ENCODE peak calls at places on chromosomes 6 and 20, in ten cellular contexts. N, A, L, Z, O, E, H, S, J and Y are unnamed samples.

GRCh38 chr20:19968488-19969073 is 48.6 kb upstream of the NAA20 start:
- DNase-seq in N (no peak), A (no peak), L (no peak), Z (no peak), O (no peak), E (peak; percentile 87), H (peak; percentile 87), S (no peak), J (no peak), Y (no peak)

GRCh38 chr6:135128268-135128914 is 52.7 kb upstream of the MYB start:
- DNase-seq in N (no peak), A (no peak), L (no peak), Z (no peak), O (no peak), E (no peak), H (no peak), S (no peak), J (peak; percentile 55), Y (no peak)

GRCh38 chr20:1163653-1164052 is 21.1 kb downstream of the TMEM74B start:
- DNase-seq in N (no peak), A (no peak), L (no peak), Z (no peak), O (no peak), E (no peak), H (no peak), S (no peak), J (no peak), Y (no peak)

GRCh38 chr20:34771680-34772081 is 53.8 kb downstream of the NCOA6 start:
- DNase-seq in N (no peak), A (no peak), L (no peak), Z (no peak), O (no peak), E (no peak), H (no peak), S (peak; percentile 19), J (no peak), Y (no peak)

GRCh38 chr20:2814587-2815051 is at the start of gene C20orf141:
- DNase-seq in N (peak; percentile 100), A (peak; percentile 58), L (no peak), Z (peak; percentile 99), O (peak; percentile 33), E (no peak), H (no peak), S (peak; percentile 98), J (no peak), Y (no peak)

GRCh38 chr20:10696650-10697049 is 22.9 kb upstream of the JAG1 start:
- DNase-seq in N (no peak), A (no peak), L (peak; percentile 52), Z (no peak), O (peak; percentile 55), E (no peak), H (peak; percentile 87), S (no peak), J (no peak), Y (no peak)

GRCh38 chr6:101083533-101084172 is 202.5 kb upstream of the ASCC3 start:
- DNase-seq in N (no peak), A (no peak), L (no peak), Z (peak; percentile 77), O (no peak), E (no peak), H (no peak), S (no peak), J (no peak), Y (no peak)

GRCh38 chr6:143579703-143580102 is 68.2 kb upstream of the FUCA2 start:
- DNase-seq in N (peak; percentile 33), A (peak; percentile 66), L (no peak), Z (peak; percentile 67), O (no peak), E (no peak), H (no peak), S (no peak), J (no peak), Y (no peak)

GRCh38 chr6:69090132-69090531 is 455.1 kb downstream of the ADGRB3 start:
- DNase-seq in N (no peak), A (no peak), L (no peak), Z (peak; percentile 83), O (no peak), E (no peak), H (no peak), S (no peak), J (no peak), Y (no peak)

GRCh38 chr6:119145111-119145510 is 66.6 kb upstream of the FAM184A start:
- DNase-seq in N (no peak), A (no peak), L (no peak), Z (no peak), O (no peak), E (no peak), H (no peak), S (no peak), J (no peak), Y (no peak)

GRCh38 chr6:92810913-92811312 is 608.4 kb downstream of the EPHA7 start:
- DNase-seq in N (no peak), A (no peak), L (peak; percentile 39), Z (peak; percentile 6), O (peak; percentile 58), E (peak; percentile 48), H (peak; percentile 79), S (peak; percentile 68), J (no peak), Y (no peak)

GRCh38 chr20:37349517-37350491 is 3.9 kb downstream of the SRC start:
- DNase-seq in N (no peak), A (peak; percentile 39), L (no peak), Z (no peak), O (no peak), E (no peak), H (no peak), S (no peak), J (no peak), Y (peak; percentile 77)

GRCh38 chr6:90420495-90420894 is 123.9 kb upstream of the BACH2 start:
- DNase-seq in N (no peak), A (no peak), L (no peak), Z (no peak), O (no peak), E (no peak), H (no peak), S (peak; percentile 17), J (no peak), Y (no peak)

GRCh38 chr6:22756365-22756764 is 187.0 kb downstream of the HDGFL1 start:
- DNase-seq in N (no peak), A (no peak), L (no peak), Z (no peak), O (no peak), E (no peak), H (no peak), S (no peak), J (no peak), Y (no peak)

GRCh38 chr6:151610336-151610735 is 116.5 kb downstream of the CCDC170 start:
- DNase-seq in N (no peak), A (no peak), L (no peak), Z (no peak), O (no peak), E (no peak), H (no peak), S (no peak), J (no peak), Y (no peak)

GRCh38 chr6:33926451-33926850 is 122.6 kb upstream of the MLN start:
- DNase-seq in N (no peak), A (no peak), L (no peak), Z (no peak), O (peak; percentile 99), E (peak; percentile 77), H (peak; percentile 54), S (peak; percentile 63), J (no peak), Y (no peak)

GRCh38 chr6:6785163-6785521 is 196.6 kb downstream of the LY86 start:
- DNase-seq in N (no peak), A (no peak), L (peak; percentile 60), Z (no peak), O (no peak), E (no peak), H (no peak), S (no peak), J (no peak), Y (no peak)

GRCh38 chr20:63274381-63275228 is 2.0 kb downstream of the ARFGAP1 start:
- DNase-seq in N (no peak), A (no peak), L (peak; percentile 35), Z (no peak), O (no peak), E (no peak), H (no peak), S (no peak), J (no peak), Y (no peak)

GRCh38 chr6:157978021-157978783 is 3.5 kb upstream of the SYNJ2 start:
- DNase-seq in N (no peak), A (no peak), L (no peak), Z (no peak), O (no peak), E (no peak), H (no peak), S (no peak), J (no peak), Y (no peak)

GRCh38 chr6:118618676-118619377 is 32.6 kb downstream of the CEP85L start:
- DNase-seq in N (peak; percentile 7), A (peak; percentile 47), L (peak; percentile 67), Z (no peak), O (peak; percentile 50), E (peak; percentile 4), H (peak; percentile 35), S (peak; percentile 59), J (peak; percentile 69), Y (peak; percentile 66)

GRCh38 chr6:128000363-128000762 is 99.5 kb upstream of the THEMIS start:
- DNase-seq in N (no peak), A (no peak), L (no peak), Z (no peak), O (no peak), E (no peak), H (no peak), S (no peak), J (no peak), Y (no peak)

GRCh38 chr6:27188206-27188884 is 59.2 kb upstream of the PRSS16 start:
- DNase-seq in N (no peak), A (peak; percentile 48), L (peak; percentile 46), Z (peak; percentile 78), O (peak; percentile 73), E (no peak), H (peak; percentile 48), S (peak; percentile 56), J (peak; percentile 11), Y (peak; percentile 48)

GRCh38 chr6:126672654-126673053 is 332.7 kb downstream of the CENPW start:
- DNase-seq in N (no peak), A (no peak), L (no peak), Z (no peak), O (no peak), E (no peak), H (no peak), S (no peak), J (no peak), Y (no peak)